ENCODE peak calls at places on chromosomes 4 and X, in nine cellular contexts. One of them, this sample, is unnamed.

GRCh38 chrX:147550217-147550616 is 361.5 kb upstream of the FMR1 start:
- DNase-seq in activated naive CD4-positive, alpha-beta T cell treated with anti-CD3 and anti-CD28 coated beads, Interleukin-2, amount 10 ng/mL, durations not matched to agents 7 days and 5 days: no peak
- DNase-seq in CD8-positive, alpha-beta memory T cell: no peak
- DNase-seq in C1 segment of cervical spinal cord: no peak
- DNase-seq in HEK293T: peak; percentile 20
- DNase-seq in NCI-H1092 treated with DMSO at 0.1 percent for 48 hours: peak; percentile 50
- DNase-seq in NCI-H146: no peak
- DNase-seq in iPS DF 6.9: no peak
- DNase-seq in esophagus muscularis mucosa: no peak
- DNase-seq in this sample: no peak

GRCh38 chr4:187617117-187617516 is 378.5 kb upstream of the ZFP42 start:
- DNase-seq in activated naive CD4-positive, alpha-beta T cell treated with anti-CD3 and anti-CD28 coated beads, Interleukin-2, amount 10 ng/mL, durations not matched to agents 7 days and 5 days: no peak
- DNase-seq in CD8-positive, alpha-beta memory T cell: no peak
- DNase-seq in C1 segment of cervical spinal cord: no peak
- DNase-seq in HEK293T: no peak
- DNase-seq in NCI-H1092 treated with DMSO at 0.1 percent for 48 hours: no peak
- DNase-seq in NCI-H146: no peak
- DNase-seq in iPS DF 6.9: no peak
- DNase-seq in esophagus muscularis mucosa: no peak
- DNase-seq in this sample: no peak

GRCh38 chr4:14218641-14219040 is 591.1 kb upstream of the BOD1L1 start:
- DNase-seq in activated naive CD4-positive, alpha-beta T cell treated with anti-CD3 and anti-CD28 coated beads, Interleukin-2, amount 10 ng/mL, durations not matched to agents 7 days and 5 days: no peak
- DNase-seq in CD8-positive, alpha-beta memory T cell: no peak
- DNase-seq in C1 segment of cervical spinal cord: peak; percentile 63
- DNase-seq in HEK293T: no peak
- DNase-seq in NCI-H1092 treated with DMSO at 0.1 percent for 48 hours: no peak
- DNase-seq in NCI-H146: peak; percentile 75
- DNase-seq in iPS DF 6.9: no peak
- DNase-seq in esophagus muscularis mucosa: no peak
- DNase-seq in this sample: no peak

GRCh38 chrX:6225307-6226052 is 3.2 kb downstream of the NLGN4X start:
- DNase-seq in activated naive CD4-positive, alpha-beta T cell treated with anti-CD3 and anti-CD28 coated beads, Interleukin-2, amount 10 ng/mL, durations not matched to agents 7 days and 5 days: no peak
- DNase-seq in CD8-positive, alpha-beta memory T cell: no peak
- DNase-seq in C1 segment of cervical spinal cord: no peak
- DNase-seq in HEK293T: no peak
- DNase-seq in NCI-H1092 treated with DMSO at 0.1 percent for 48 hours: peak; percentile 77
- DNase-seq in NCI-H146: peak; percentile 9
- DNase-seq in iPS DF 6.9: no peak
- DNase-seq in esophagus muscularis mucosa: no peak
- DNase-seq in this sample: no peak

GRCh38 chr4:74975848-74976824 is 43.2 kb downstream of the PARM1 start:
- DNase-seq in activated naive CD4-positive, alpha-beta T cell treated with anti-CD3 and anti-CD28 coated beads, Interleukin-2, amount 10 ng/mL, durations not matched to agents 7 days and 5 days: no peak
- DNase-seq in CD8-positive, alpha-beta memory T cell: no peak
- DNase-seq in C1 segment of cervical spinal cord: no peak
- DNase-seq in HEK293T: no peak
- DNase-seq in NCI-H1092 treated with DMSO at 0.1 percent for 48 hours: no peak
- DNase-seq in NCI-H146: no peak
- DNase-seq in iPS DF 6.9: no peak
- DNase-seq in esophagus muscularis mucosa: no peak
- DNase-seq in this sample: no peak

GRCh38 chr4:178165909-178166308 is 723.7 kb upstream of the AGA start:
- DNase-seq in activated naive CD4-positive, alpha-beta T cell treated with anti-CD3 and anti-CD28 coated beads, Interleukin-2, amount 10 ng/mL, durations not matched to agents 7 days and 5 days: no peak
- DNase-seq in CD8-positive, alpha-beta memory T cell: no peak
- DNase-seq in C1 segment of cervical spinal cord: no peak
- DNase-seq in HEK293T: no peak
- DNase-seq in NCI-H1092 treated with DMSO at 0.1 percent for 48 hours: no peak
- DNase-seq in NCI-H146: no peak
- DNase-seq in iPS DF 6.9: no peak
- DNase-seq in esophagus muscularis mucosa: no peak
- DNase-seq in this sample: no peak

GRCh38 chrX:111100191-111100590 is 4.2 kb downstream of the PAK3 start:
- DNase-seq in activated naive CD4-positive, alpha-beta T cell treated with anti-CD3 and anti-CD28 coated beads, Interleukin-2, amount 10 ng/mL, durations not matched to agents 7 days and 5 days: peak; percentile 32
- DNase-seq in CD8-positive, alpha-beta memory T cell: no peak
- DNase-seq in C1 segment of cervical spinal cord: no peak
- DNase-seq in HEK293T: peak; percentile 73
- DNase-seq in NCI-H1092 treated with DMSO at 0.1 percent for 48 hours: peak; percentile 42
- DNase-seq in NCI-H146: peak; percentile 35
- DNase-seq in iPS DF 6.9: no peak
- DNase-seq in esophagus muscularis mucosa: no peak
- DNase-seq in this sample: no peak

GRCh38 chrX:25925956-25926355 is 212.2 kb upstream of the MAGEB18 start:
- DNase-seq in activated naive CD4-positive, alpha-beta T cell treated with anti-CD3 and anti-CD28 coated beads, Interleukin-2, amount 10 ng/mL, durations not matched to agents 7 days and 5 days: no peak
- DNase-seq in CD8-positive, alpha-beta memory T cell: no peak
- DNase-seq in C1 segment of cervical spinal cord: no peak
- DNase-seq in HEK293T: no peak
- DNase-seq in NCI-H1092 treated with DMSO at 0.1 percent for 48 hours: no peak
- DNase-seq in NCI-H146: no peak
- DNase-seq in iPS DF 6.9: no peak
- DNase-seq in esophagus muscularis mucosa: no peak
- DNase-seq in this sample: no peak

GRCh38 chrX:16312761-16313623 is 145.7 kb downstream of the MAGEB17 start:
- DNase-seq in activated naive CD4-positive, alpha-beta T cell treated with anti-CD3 and anti-CD28 coated beads, Interleukin-2, amount 10 ng/mL, durations not matched to agents 7 days and 5 days: no peak
- DNase-seq in CD8-positive, alpha-beta memory T cell: no peak
- DNase-seq in C1 segment of cervical spinal cord: no peak
- DNase-seq in HEK293T: no peak
- DNase-seq in NCI-H1092 treated with DMSO at 0.1 percent for 48 hours: no peak
- DNase-seq in NCI-H146: no peak
- DNase-seq in iPS DF 6.9: no peak
- DNase-seq in esophagus muscularis mucosa: no peak
- DNase-seq in this sample: no peak

GRCh38 chrX:129783176-129783776 is 3.5 kb downstream of the SASH3 start:
- DNase-seq in activated naive CD4-positive, alpha-beta T cell treated with anti-CD3 and anti-CD28 coated beads, Interleukin-2, amount 10 ng/mL, durations not matched to agents 7 days and 5 days: no peak
- DNase-seq in CD8-positive, alpha-beta memory T cell: no peak
- DNase-seq in C1 segment of cervical spinal cord: no peak
- DNase-seq in HEK293T: no peak
- DNase-seq in NCI-H1092 treated with DMSO at 0.1 percent for 48 hours: no peak
- DNase-seq in NCI-H146: no peak
- DNase-seq in iPS DF 6.9: no peak
- DNase-seq in esophagus muscularis mucosa: no peak
- DNase-seq in this sample: no peak

GRCh38 chr4:25524616-25525146 is 131.0 kb upstream of the SLC34A2 start:
- DNase-seq in activated naive CD4-positive, alpha-beta T cell treated with anti-CD3 and anti-CD28 coated beads, Interleukin-2, amount 10 ng/mL, durations not matched to agents 7 days and 5 days: no peak
- DNase-seq in CD8-positive, alpha-beta memory T cell: no peak
- DNase-seq in C1 segment of cervical spinal cord: no peak
- DNase-seq in HEK293T: no peak
- DNase-seq in NCI-H1092 treated with DMSO at 0.1 percent for 48 hours: no peak
- DNase-seq in NCI-H146: no peak
- DNase-seq in iPS DF 6.9: no peak
- DNase-seq in esophagus muscularis mucosa: no peak
- DNase-seq in this sample: no peak

GRCh38 chrX:83508006-83508405 is at the start of gene POU3F4:
- DNase-seq in activated naive CD4-positive, alpha-beta T cell treated with anti-CD3 and anti-CD28 coated beads, Interleukin-2, amount 10 ng/mL, durations not matched to agents 7 days and 5 days: no peak
- DNase-seq in CD8-positive, alpha-beta memory T cell: no peak
- DNase-seq in C1 segment of cervical spinal cord: peak; percentile 65
- DNase-seq in HEK293T: no peak
- DNase-seq in NCI-H1092 treated with DMSO at 0.1 percent for 48 hours: no peak
- DNase-seq in NCI-H146: no peak
- DNase-seq in iPS DF 6.9: no peak
- DNase-seq in esophagus muscularis mucosa: no peak
- DNase-seq in this sample: no peak

GRCh38 chr4:75779059-75779757 is 54.8 kb downstream of the USO1 start:
- DNase-seq in activated naive CD4-positive, alpha-beta T cell treated with anti-CD3 and anti-CD28 coated beads, Interleukin-2, amount 10 ng/mL, durations not matched to agents 7 days and 5 days: no peak
- DNase-seq in CD8-positive, alpha-beta memory T cell: no peak
- DNase-seq in C1 segment of cervical spinal cord: no peak
- DNase-seq in HEK293T: no peak
- DNase-seq in NCI-H1092 treated with DMSO at 0.1 percent for 48 hours: no peak
- DNase-seq in NCI-H146: no peak
- DNase-seq in iPS DF 6.9: no peak
- DNase-seq in esophagus muscularis mucosa: no peak
- DNase-seq in this sample: no peak